ENCODE peak calls at places on chromosomes 11 and 22, in nine cellular contexts. K is neural progenitor cell, W is hepatocyte, A is GM23248, L is MM.1S, Y is GM23338, I is PC-3, Q is HCT116, V is SK-N-SH. R is an unnamed sample.

GRCh38 chr22:33539902-33540751 is 380.1 kb downstream of the LARGE1 start:
- DNase-seq in L (no peak), V (no peak), Q (no peak), A (peak; percentile 40), I (peak; percentile 7), Y (no peak), K (no peak), W (peak; percentile 59), R (no peak)

GRCh38 chr22:24489011-24489410 is 6.1 kb upstream of the UPB1 start:
- DNase-seq in L (no peak), W (no peak), I (no peak), Q (no peak), Y (no peak), V (no peak), K (no peak), A (no peak), R (no peak)

GRCh38 chr11:108966206-108966605 is 301.3 kb downstream of the DDX10 start:
- DNase-seq in V (no peak), I (no peak), W (no peak), Q (no peak), L (no peak), A (peak; percentile 11), K (no peak), Y (no peak), R (no peak)

GRCh38 chr11:33893711-33894401 is 2.0 kb upstream of the LMO2 start:
- DNase-seq in V (no peak), K (no peak), L (peak; percentile 76), A (no peak), Y (no peak), W (no peak), Q (no peak), I (no peak), R (peak; percentile 29)

GRCh38 chr11:10637629-10638028 is 55.9 kb downstream of the IRAG1 start:
- DNase-seq in L (no peak), Q (no peak), I (no peak), V (no peak), A (no peak), K (no peak), Y (no peak), W (no peak), R (no peak)

GRCh38 chr11:28289444-28289843 is 181.3 kb downstream of the METTL15 start:
- DNase-seq in V (no peak), A (peak; percentile 13), W (no peak), Y (no peak), Q (no peak), I (no peak), K (peak; percentile 4), L (no peak), R (no peak)

GRCh38 chr11:70255717-70256116 is 14.8 kb upstream of the PPFIA1 start:
- DNase-seq in Q (no peak), Y (no peak), A (no peak), L (no peak), K (no peak), I (no peak), W (no peak), V (no peak), R (no peak)

GRCh38 chr11:111409915-111410314 is 30.8 kb upstream of the POU2AF1 start:
- DNase-seq in W (no peak), A (no peak), V (no peak), Q (no peak), I (no peak), L (peak; percentile 38), K (no peak), Y (no peak), R (peak; percentile 88)

GRCh38 chr11:114496915-114497314 is 57.6 kb downstream of the REXO2 start:
- DNase-seq in Q (no peak), I (peak; percentile 21), V (no peak), W (no peak), K (no peak), Y (no peak), A (no peak), L (no peak), R (no peak)

GRCh38 chr11:68043349-68044144 is 4.7 kb downstream of the TCIRG1 start:
- DNase-seq in V (peak; percentile 53), L (no peak), Y (no peak), W (peak; percentile 74), A (peak; percentile 42), K (no peak), Q (no peak), I (no peak), R (no peak)

GRCh38 chr22:31230155-31230870 is 18.2 kb downstream of the LIMK2 start:
- DNase-seq in K (no peak), I (no peak), L (no peak), Q (no peak), W (no peak), Y (no peak), A (peak; percentile 42), V (no peak), R (no peak)

DNA sequence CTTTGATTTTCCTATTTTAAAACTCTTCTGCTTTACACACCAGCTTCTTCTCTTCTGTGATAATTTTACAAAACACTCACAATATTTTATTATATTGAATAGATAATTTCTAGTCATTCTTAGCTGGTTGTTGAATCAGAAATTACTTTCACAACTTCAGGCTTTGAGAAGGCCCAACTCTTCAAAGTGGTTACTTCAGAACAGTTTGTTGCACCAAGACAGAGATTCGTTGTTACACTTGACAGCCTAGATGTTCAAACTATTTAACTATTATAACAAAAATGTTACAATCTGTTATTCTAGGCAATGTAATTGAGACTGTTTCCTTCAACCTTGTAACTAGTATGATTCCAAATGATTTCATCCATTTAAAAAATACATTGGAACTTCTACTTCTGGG is 333.2 kb upstream of the CHORDC1 start:
- DNase-seq in W (no peak), K (no peak), Q (no peak), Y (no peak), V (no peak), A (no peak), I (no peak), L (no peak), R (no peak)
- H3K27ac ChIP-seq in W (no peak overlapping the region), K (no peak overlapping the region), Q (no peak overlapping the region), Y (no peak overlapping the region), V (no peak overlapping the region), A (no peak overlapping the region), I (no peak overlapping the region), L (no peak overlapping the region), R (no peak overlapping the region)

GRCh38 chr11:81966340-81966739 is 767.3 kb downstream of the FAM181B start:
- DNase-seq in A (no peak), V (no peak), Y (no peak), I (no peak), W (no peak), Q (no peak), L (no peak), K (no peak), R (no peak)

GRCh38 chr11:81967242-81967641 is 766.4 kb downstream of the FAM181B start:
- DNase-seq in V (no peak), A (no peak), K (no peak), Y (no peak), I (no peak), Q (no peak), W (no peak), L (no peak), R (no peak)

GRCh38 chr11:81959341-81959740 is 774.3 kb downstream of the FAM181B start:
- DNase-seq in K (peak; percentile 31), I (no peak), A (no peak), Y (peak; percentile 67), W (no peak), V (no peak), Q (no peak), L (no peak), R (no peak)

GRCh38 chr11:81963018-81963417 is 770.6 kb downstream of the FAM181B start:
- DNase-seq in Q (no peak), L (peak; percentile 15), Y (peak; percentile 41), V (peak; percentile 8), W (no peak), A (peak; percentile 13), I (peak; percentile 1), K (no peak), R (peak; percentile 30)
- TF ChIP-seq EZH2phosphoT487 in Q (no peak), L (no peak), Y (no peak), V (no peak), W (no peak), A (no peak), I (no peak), K (no peak), R (no peak)

GRCh38 chr11:62401781-62402180 is 17.1 kb upstream of the SCGB1A1 start:
- DNase-seq in A (peak; percentile 51), I (no peak), V (no peak), Y (no peak), Q (no peak), K (no peak), L (no peak), W (no peak), R (no peak)

GRCh38 chr11:62400760-62401159 is 18.1 kb upstream of the SCGB1A1 start:
- DNase-seq in W (peak; percentile 84), K (no peak), V (peak; percentile 93), Q (no peak), I (no peak), A (peak; percentile 95), L (no peak), Y (no peak), R (no peak)

GRCh38 chr11:62402226-62402625 is 16.6 kb upstream of the SCGB1A1 start:
- DNase-seq in K (no peak), Q (no peak), I (no peak), A (peak; percentile 57), V (no peak), W (no peak), Y (no peak), L (no peak), R (no peak)

GRCh38 chr11:62400281-62400680 is 18.6 kb upstream of the SCGB1A1 start:
- DNase-seq in W (no peak), Q (no peak), I (no peak), Y (no peak), V (no peak), A (peak; percentile 39), L (no peak), K (no peak), R (no peak)

GRCh38 chr11:62401356-62401755 is 17.5 kb upstream of the SCGB1A1 start:
- DNase-seq in K (no peak), L (no peak), W (no peak), I (no peak), V (no peak), Y (no peak), Q (no peak), A (no peak), R (no peak)
- H3K27ac ChIP-seq in K (no peak overlapping the region), L (no peak overlapping the region), W (peak overlapping the region; percentile 96), I (no peak overlapping the region), V (no peak overlapping the region), Y (no peak overlapping the region), Q (no peak overlapping the region), A (peak overlapping the region; percentile 55), R (no peak overlapping the region)

DNA sequence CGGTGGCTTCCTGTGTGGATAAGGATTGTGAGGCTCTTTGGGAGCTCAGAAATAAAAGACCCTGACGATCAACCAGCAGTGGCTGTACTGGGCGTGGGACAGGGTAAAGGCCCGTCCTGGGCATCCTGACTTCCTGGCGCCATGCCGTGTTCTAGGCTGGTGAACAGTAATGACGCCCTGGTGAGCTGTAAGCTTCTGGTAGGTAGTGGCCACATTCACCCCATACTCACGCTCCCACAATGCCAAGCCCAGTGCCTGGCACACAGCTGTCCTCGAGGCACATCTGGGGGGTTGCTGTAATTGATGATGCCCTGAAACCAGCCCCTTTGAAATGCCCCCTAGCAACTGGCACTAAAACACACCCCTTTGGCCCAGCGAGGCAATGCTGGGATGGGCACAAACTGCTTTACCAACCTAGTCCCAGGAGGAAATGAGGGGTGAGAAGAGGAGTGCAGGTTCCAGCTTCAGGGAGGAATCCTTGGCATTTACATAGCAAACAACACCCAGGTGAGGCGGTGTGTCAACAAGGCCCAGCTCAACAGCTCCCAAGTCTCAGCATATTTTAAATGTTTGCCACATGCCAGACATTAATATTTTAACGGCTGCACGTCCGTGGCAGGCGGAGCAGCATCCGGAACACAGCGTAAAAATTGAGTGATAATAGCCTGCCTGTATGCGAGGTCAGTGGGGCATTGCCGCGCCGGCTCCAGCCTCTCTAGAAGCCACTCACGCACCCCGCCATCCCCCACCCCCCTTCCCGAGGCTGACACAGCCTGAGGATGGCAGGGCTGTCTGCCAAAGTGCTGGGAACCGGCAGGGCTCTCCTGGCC is 79.3 kb downstream of the DSCAML1 start:
- DNase-seq in A (no peak), Y (peak; percentile 75), W (peak; percentile 69), K (peak; percentile 35), L (no peak), Q (no peak), V (peak; percentile 75), I (peak; percentile 57), R (no peak)
- TF ChIP-seq EZH2phosphoT487 in A (no peak), Y (no peak), W (no peak), K (no peak), L (no peak), Q (no peak), V (no peak), I (no peak), R (no peak)

R was measured in OCI-LY7.